ENCODE peak calls at places on chromosome 13, in seven cellular contexts. One of them, this sample, is unnamed.

GRCh38 chr13:59893261-59893660 is 270.5 kb downstream of the DIAPH3 start:
- DNase-seq in amygdala: no peak
- DNase-seq in DMS153: no peak
- DNase-seq in NCI-H1930: no peak
- DNase-seq in right cardiac atrium: no peak
- DNase-seq in HTR-8/SVneo: no peak
- DNase-seq in mucosa of gallbladder: no peak
- DNase-seq in this sample: no peak

GRCh38 chr13:113933901-113934300 is 40.0 kb downstream of the C13orf46 start:
- DNase-seq in amygdala: no peak
- DNase-seq in DMS153: no peak
- DNase-seq in NCI-H1930: no peak
- DNase-seq in right cardiac atrium: no peak
- DNase-seq in HTR-8/SVneo: no peak
- DNase-seq in mucosa of gallbladder: no peak
- DNase-seq in this sample: no peak

GRCh38 chr13:34128661-34129060 is 310.7 kb downstream of the RFC3 start:
- DNase-seq in amygdala: no peak
- DNase-seq in DMS153: no peak
- DNase-seq in NCI-H1930: no peak
- DNase-seq in right cardiac atrium: no peak
- DNase-seq in HTR-8/SVneo: peak; percentile 1
- DNase-seq in mucosa of gallbladder: no peak
- DNase-seq in this sample: peak; percentile 14

GRCh38 chr13:23667750-23668149 is 97.5 kb downstream of the TNFRSF19 start:
- DNase-seq in amygdala: no peak
- DNase-seq in DMS153: no peak
- DNase-seq in NCI-H1930: no peak
- DNase-seq in right cardiac atrium: no peak
- DNase-seq in HTR-8/SVneo: no peak
- DNase-seq in mucosa of gallbladder: no peak
- DNase-seq in this sample: no peak

GRCh38 chr13:107680115-107680514 is 535.2 kb downstream of the LIG4 start:
- DNase-seq in amygdala: no peak
- DNase-seq in DMS153: peak; percentile 67
- DNase-seq in NCI-H1930: no peak
- DNase-seq in right cardiac atrium: no peak
- DNase-seq in HTR-8/SVneo: no peak
- DNase-seq in mucosa of gallbladder: no peak
- DNase-seq in this sample: no peak

GRCh38 chr13:44801990-44802389 is 187.3 kb downstream of the NUFIP1 start:
- DNase-seq in amygdala: no peak
- DNase-seq in DMS153: no peak
- DNase-seq in NCI-H1930: no peak
- DNase-seq in right cardiac atrium: no peak
- DNase-seq in HTR-8/SVneo: peak; percentile 45
- DNase-seq in mucosa of gallbladder: no peak
- DNase-seq in this sample: peak; percentile 79

GRCh38 chr13:106276876-106277275 is 258.6 kb downstream of the EFNB2 start:
- DNase-seq in amygdala: no peak
- DNase-seq in DMS153: no peak
- DNase-seq in NCI-H1930: no peak
- DNase-seq in right cardiac atrium: no peak
- DNase-seq in HTR-8/SVneo: no peak
- DNase-seq in mucosa of gallbladder: no peak
- DNase-seq in this sample: peak; percentile 57

GRCh38 chr13:28805193-28805819 is 14.8 kb upstream of the MTUS2 start:
- DNase-seq in amygdala: no peak
- DNase-seq in DMS153: no peak
- DNase-seq in NCI-H1930: no peak
- DNase-seq in right cardiac atrium: peak; percentile 75
- DNase-seq in HTR-8/SVneo: no peak
- DNase-seq in mucosa of gallbladder: no peak
- DNase-seq in this sample: no peak

GRCh38 chr13:71677114-71677513 is 189.9 kb downstream of the DACH1 start:
- DNase-seq in amygdala: no peak
- DNase-seq in DMS153: no peak
- DNase-seq in NCI-H1930: no peak
- DNase-seq in right cardiac atrium: no peak
- DNase-seq in HTR-8/SVneo: no peak
- DNase-seq in mucosa of gallbladder: no peak
- DNase-seq in this sample: no peak

GRCh38 chr13:81051873-81052272 is 710.9 kb upstream of the SPRY2 start:
- DNase-seq in amygdala: no peak
- DNase-seq in DMS153: no peak
- DNase-seq in NCI-H1930: no peak
- DNase-seq in right cardiac atrium: no peak
- DNase-seq in HTR-8/SVneo: no peak
- DNase-seq in mucosa of gallbladder: no peak
- DNase-seq in this sample: no peak

GRCh38 chr13:77460195-77460594 is 75.3 kb upstream of the SCEL start:
- DNase-seq in amygdala: no peak
- DNase-seq in DMS153: no peak
- DNase-seq in NCI-H1930: no peak
- DNase-seq in right cardiac atrium: peak; percentile 87
- DNase-seq in HTR-8/SVneo: no peak
- DNase-seq in mucosa of gallbladder: no peak
- DNase-seq in this sample: no peak

This sample was measured in M059J.